ENCODE peak calls at places on chromosomes 4 and X, in four cellular contexts. W, U, N and X are unnamed samples.

GRCh38 chr4:65600656-65601055 is 69.6 kb downstream of the EPHA5 start:
- DNase-seq in N (no peak), W (no peak), U (no peak), X (no peak)

GRCh38 chr4:57037982-57038604 is 59.4 kb downstream of the POLR2B start:
- DNase-seq in N (peak; percentile 69), W (peak; percentile 79), U (peak; percentile 51), X (no peak)

GRCh38 chrX:11609109-11609508 is 56.6 kb downstream of the ARHGAP6 start:
- DNase-seq in U (no peak), W (no peak), N (no peak), X (no peak)

GRCh38 chrX:136778914-136779313 is 1.8 kb downstream of the ARHGEF6 start:
- DNase-seq in U (no peak), W (no peak), N (no peak), X (no peak)

GRCh38 chr4:75497133-75497532 is 17.1 kb downstream of the RCHY1 start:
- DNase-seq in U (no peak), W (no peak), N (no peak), X (peak; percentile 38)

GRCh38 chrX:72052415-72053090 is 79.2 kb downstream of the RTL5 start:
- DNase-seq in N (no peak), W (no peak), U (no peak), X (no peak)

GRCh38 chr4:145795535-145795934 is 115.6 kb downstream of the C4orf51 start:
- DNase-seq in N (no peak), U (no peak), W (no peak), X (no peak)

GRCh38 chr4:153618831-153619230 is 65.2 kb upstream of the TLR2 start:
- DNase-seq in W (no peak), U (no peak), N (no peak), X (no peak)

GRCh38 chr4:32519060-32519459 is 1798.9 kb downstream of the PCDH7 start:
- DNase-seq in N (no peak), W (no peak), U (no peak), X (no peak)

GRCh38 chrX:40502688-40503087 is 78.1 kb upstream of the ATP6AP2 start:
- DNase-seq in W (no peak), N (no peak), U (no peak), X (no peak)

GRCh38 chr4:147049940-147050852 is 104.5 kb upstream of the TTC29 start:
- DNase-seq in U (no peak), N (no peak), W (peak; percentile 31), X (peak; percentile 22)

GRCh38 chr4:139314047-139314800 is 11.9 kb upstream of the NDUFC1 start:
- DNase-seq in W (no peak), U (no peak), N (no peak), X (no peak)

GRCh38 chr4:70734971-70735370 is 13.2 kb downstream of the RUFY3 start:
- DNase-seq in W (no peak), N (no peak), U (no peak), X (no peak)

GRCh38 chrX:154135458-154136229 is 8.4 kb upstream of the OPN1LW start:
- DNase-seq in N (no peak), U (no peak), W (no peak), X (no peak)

GRCh38 chr4:12137556-12137955 is 708.9 kb upstream of the HS3ST1 start:
- DNase-seq in U (no peak), W (no peak), N (no peak), X (no peak)

GRCh38 chr4:4950891-4951290 is 68.4 kb downstream of the CYTL1 start:
- DNase-seq in N (no peak), U (no peak), W (no peak), X (no peak)

GRCh38 chr4:127781303-127782024 is 658 bp upstream of the HSPA4L start:
- DNase-seq in W (peak; percentile 72), U (peak; percentile 65), N (no peak), X (no peak)

GRCh38 chrX:31271615-31272471 is 200.0 kb upstream of the FTHL17 start:
- DNase-seq in U (no peak), N (no peak), W (no peak), X (no peak)

GRCh38 chrX:148995661-148996060 is 495.2 kb downstream of the AFF2 start:
- DNase-seq in W (no peak), U (no peak), N (no peak), X (peak; percentile 2)

GRCh38 chrX:119734897-119735339 is 23.5 kb upstream of the SOWAHD start:
- DNase-seq in W (no peak), U (peak; percentile 60), N (no peak), X (no peak)

GRCh38 chr4:27048350-27049100 is 187.9 kb downstream of the STIM2 start:
- DNase-seq in U (no peak), N (peak; percentile 6), W (peak; percentile 41), X (no peak)

GRCh38 chr4:95095352-95095974 is 337.7 kb downstream of the BMPR1B start:
- DNase-seq in N (no peak), W (peak; percentile 58), U (no peak), X (no peak)

GRCh38 chrX:21972721-21973120 is 32.2 kb downstream of the SMS start:
- DNase-seq in W (no peak), U (no peak), N (no peak), X (no peak)

GRCh38 chrX:43897290-43897689 is 15.0 kb upstream of the MAOB start:
- DNase-seq in N (no peak), U (no peak), W (no peak), X (no peak)

GRCh38 chr4:74975082-74975481 is 42.2 kb downstream of the PARM1 start:
- DNase-seq in N (no peak), W (no peak), U (no peak), X (no peak)

GRCh38 chr4:159280442-159281172 is 177.7 kb downstream of the RAPGEF2 start:
- DNase-seq in U (no peak), W (peak; percentile 20), N (no peak), X (no peak)

GRCh38 chr4:140943486-140943885 is 187.3 kb upstream of the TBC1D9 start:
- DNase-seq in N (no peak), U (no peak), W (no peak), X (no peak)

GRCh38 chr4:69156913-69157312 is 57.6 kb downstream of the UGT2B11 start:
- DNase-seq in N (no peak), U (no peak), W (no peak), X (peak; percentile 6)

DNA sequence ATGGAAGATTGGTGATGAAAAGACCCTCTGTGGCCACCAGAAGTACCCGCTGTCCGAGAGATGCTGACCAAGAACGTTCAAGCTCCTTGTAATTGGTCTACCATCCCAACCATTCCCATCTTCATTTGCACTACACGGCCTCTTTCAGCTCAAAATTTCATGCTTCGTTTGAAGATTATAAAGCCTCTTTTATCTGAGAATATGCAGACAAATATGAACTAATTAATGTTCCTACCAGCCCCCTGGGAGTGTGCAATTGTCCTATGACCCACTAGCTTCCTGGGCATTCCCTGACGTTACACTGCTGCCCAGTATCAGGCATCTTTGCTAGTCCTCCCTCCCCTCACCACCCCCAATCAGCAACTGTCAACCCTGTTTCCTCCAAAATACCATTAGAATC is 583.8 kb downstream of the MID1IP1 start:
- DNase-seq in U (no peak), N (no peak), W (no peak), X (no peak)
- H3K4me1 ChIP-seq in U (no peaks in the 10 kb centered on the region), N (no peaks in the 10 kb centered on the region), W (no peaks in the 10 kb centered on the region), X (no peaks in the 10 kb centered on the region)

GRCh38 chr4:183602444-183603102 is 56.4 kb downstream of the RWDD4 start:
- DNase-seq in N (no peak), W (no peak), U (no peak), X (no peak)
- TF ChIP-seq CTCF in N (no peak), W (peak; percentile 50), U (peak; percentile 43), X (peak; percentile 66)

DNA sequence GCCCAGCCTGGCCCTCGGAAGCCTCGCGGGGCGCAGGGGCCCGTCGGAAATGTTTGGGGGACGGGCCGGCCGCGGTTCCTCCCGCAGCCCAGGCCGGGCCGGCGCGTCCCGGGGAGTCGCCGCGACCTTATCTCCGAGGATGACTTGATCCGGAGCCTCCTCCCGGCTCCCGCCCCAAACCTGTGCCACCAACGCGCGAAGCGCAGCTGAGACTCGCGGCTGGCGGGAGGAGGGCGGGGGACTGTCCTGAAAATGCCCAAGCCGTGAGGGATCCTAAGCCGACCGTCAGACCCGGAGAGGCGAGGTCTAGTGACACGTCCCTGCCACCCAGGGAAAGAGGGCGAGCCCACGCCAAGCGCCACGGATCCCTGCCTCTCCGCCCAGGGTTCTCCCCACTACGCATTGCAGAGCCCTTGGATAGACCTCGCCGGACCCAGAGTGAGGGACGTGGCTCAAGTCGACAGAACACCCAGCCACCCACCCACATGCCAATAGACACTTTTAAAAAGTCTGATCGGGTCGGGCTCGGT is 26.9 kb downstream of the UTP14A start:
- DNase-seq in N (peak; percentile 36), W (peak; percentile 22), U (peak; percentile 31), X (no peak)
- H3K27ac ChIP-seq in N (no peak overlapping the region), W (no peak overlapping the region), U (peak overlapping the region; percentile 60), X (no peak overlapping the region)

GRCh38 chr4:1099684-1100335 is 13.6 kb downstream of the RNF212 start:
- DNase-seq in U (no peak), W (peak; percentile 58), N (peak; percentile 15), X (no peak)

GRCh38 chr4:1096841-1097240 is 16.5 kb downstream of the RNF212 start:
- DNase-seq in W (no peak), N (peak; percentile 5), U (no peak), X (no peak)

GRCh38 chr4:1099270-1099669 is 14.1 kb downstream of the RNF212 start:
- DNase-seq in N (peak; percentile 8), U (no peak), W (no peak), X (no peak)

GRCh38 chr4:1097553-1097952 is 15.8 kb downstream of the RNF212 start:
- DNase-seq in W (no peak), U (no peak), N (peak; percentile 8), X (no peak)

DNA sequence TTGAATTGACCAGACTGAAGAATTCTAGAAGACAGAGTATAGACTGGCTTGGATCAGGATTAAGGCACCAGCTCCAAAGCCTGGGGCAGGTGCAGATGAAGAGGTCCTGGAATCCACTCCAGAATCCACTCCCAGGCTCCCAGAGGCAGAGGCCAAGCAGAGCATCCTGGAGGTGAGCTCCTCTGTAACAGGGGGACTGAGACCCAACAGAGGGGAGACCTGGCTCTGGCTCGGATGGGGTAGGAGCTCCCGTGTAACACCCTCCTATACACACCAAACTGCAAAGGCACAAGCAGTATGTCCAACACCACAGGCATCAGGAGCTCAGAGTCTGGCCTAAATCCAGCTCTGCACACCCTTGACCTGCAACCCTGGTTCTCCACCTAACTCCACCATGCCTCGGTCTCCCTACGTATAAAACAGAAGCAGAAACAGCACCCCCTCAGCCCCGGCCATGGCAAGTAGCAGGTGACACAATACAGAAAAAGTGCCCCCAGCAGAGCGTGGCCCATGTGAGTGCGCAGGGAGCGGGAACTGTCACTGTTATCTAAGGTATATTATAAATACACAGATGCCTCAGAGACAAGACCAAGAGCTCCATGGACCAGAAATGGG is 14.9 kb downstream of the RNF212 start:
- DNase-seq in U (no peak), N (peak; percentile 11), W (no peak), X (no peak)
- H3K4me1 ChIP-seq in U (no peaks in the 10 kb centered on the region), N (no peaks in the 10 kb centered on the region), W (no peaks in the 10 kb centered on the region), X (no peaks in the 10 kb centered on the region)

GRCh38 chrX:55142206-55142918 is 53.5 kb downstream of the PAGE2 start:
- DNase-seq in W (peak; percentile 16), N (peak; percentile 38), U (no peak), X (no peak)
- TF ChIP-seq CTCF in W (no peak), N (no peak), U (no peak), X (no peak)